ENCODE peak calls at places on chromosome 22, in eight cellular contexts. One of them, this sample, is unnamed. For H3K4me1 and H3K9me3, the result is how much of the 10 kb centered on the place peaks cover.

GRCh38 chr22:22752556-22753477 is 108.4 kb downstream of the GGTLC2 start:
- DNase-seq in prostate gland: no peak
- DNase-seq in neural progenitor cell: no peak
- DNase-seq in tibial artery: peak
- DNase-seq in effector memory CD4-positive, alpha-beta T cell: no peak
- DNase-seq in GM23248: peak
- DNase-seq in gastrocnemius medialis: peak
- DNase-seq in heart left ventricle: no peak
- DNase-seq in this sample: no peak

GRCh38 chr22:26681395-26681821 is 24.0 kb downstream of the MIAT start:
- DNase-seq in heart left ventricle: no peak
- DNase-seq in effector memory CD4-positive, alpha-beta T cell: no peak
- DNase-seq in GM23248: peak
- DNase-seq in neural progenitor cell: peak
- DNase-seq in tibial artery: no peak
- DNase-seq in gastrocnemius medialis: no peak
- DNase-seq in prostate gland: no peak
- DNase-seq in this sample: no peak

GRCh38 chr22:45949258-45949870 is 27.6 kb downstream of the WNT7B start:
- DNase-seq in GM23248: no peak
- DNase-seq in prostate gland: no peak
- DNase-seq in neural progenitor cell: no peak
- DNase-seq in tibial artery: no peak
- DNase-seq in gastrocnemius medialis: no peak
- DNase-seq in effector memory CD4-positive, alpha-beta T cell: no peak
- DNase-seq in heart left ventricle: no peak
- DNase-seq in this sample: no peak

GRCh38 chr22:29041408-29041807 is 20.2 kb downstream of the C22orf31 start:
- DNase-seq in heart left ventricle: no peak
- DNase-seq in GM23248: peak
- DNase-seq in effector memory CD4-positive, alpha-beta T cell: no peak
- DNase-seq in gastrocnemius medialis: no peak
- DNase-seq in prostate gland: no peak
- DNase-seq in tibial artery: no peak
- DNase-seq in neural progenitor cell: no peak
- DNase-seq in this sample: no peak

GRCh38 chr22:19103881-19104821 is 18.1 kb downstream of the DGCR2 start:
- DNase-seq in gastrocnemius medialis: peak
- DNase-seq in prostate gland: no peak
- DNase-seq in GM23248: peak
- DNase-seq in effector memory CD4-positive, alpha-beta T cell: no peak
- DNase-seq in tibial artery: no peak
- DNase-seq in neural progenitor cell: no peak
- DNase-seq in heart left ventricle: no peak
- DNase-seq in this sample: no peak

GRCh38 chr22:39962071-39962470 is 1.9 kb downstream of the TMA7B start:
- DNase-seq in neural progenitor cell: no peak
- DNase-seq in GM23248: no peak
- DNase-seq in effector memory CD4-positive, alpha-beta T cell: no peak
- DNase-seq in heart left ventricle: no peak
- DNase-seq in tibial artery: no peak
- DNase-seq in prostate gland: no peak
- DNase-seq in gastrocnemius medialis: no peak
- DNase-seq in this sample: no peak

GRCh38 chr22:35418088-35418487 is 18.1 kb downstream of the MCM5 start:
- DNase-seq in effector memory CD4-positive, alpha-beta T cell: no peak
- DNase-seq in gastrocnemius medialis: no peak
- DNase-seq in neural progenitor cell: no peak
- DNase-seq in GM23248: peak
- DNase-seq in prostate gland: no peak
- DNase-seq in heart left ventricle: no peak
- DNase-seq in tibial artery: no peak
- DNase-seq in this sample: no peak

GRCh38 chr22:17009640-17010291 is 1.7 kb upstream of the GAB4 start:
- DNase-seq in heart left ventricle: no peak
- DNase-seq in tibial artery: no peak
- DNase-seq in effector memory CD4-positive, alpha-beta T cell: no peak
- DNase-seq in GM23248: no peak
- DNase-seq in gastrocnemius medialis: no peak
- DNase-seq in prostate gland: no peak
- DNase-seq in neural progenitor cell: no peak
- DNase-seq in this sample: peak

GRCh38 chr22:33271390-33272161 is 213.4 kb upstream of the SYN3 start:
- DNase-seq in heart left ventricle: peak
- DNase-seq in effector memory CD4-positive, alpha-beta T cell: no peak
- DNase-seq in GM23248: peak
- DNase-seq in prostate gland: peak
- DNase-seq in neural progenitor cell: peak
- DNase-seq in gastrocnemius medialis: peak
- DNase-seq in tibial artery: peak
- DNase-seq in this sample: no peak

GRCh38 chr22:44452531-44453420 is 45.3 kb downstream of the RTL6 start:
- DNase-seq in heart left ventricle: no peak
- DNase-seq in effector memory CD4-positive, alpha-beta T cell: no peak
- DNase-seq in neural progenitor cell: no peak
- DNase-seq in gastrocnemius medialis: no peak
- DNase-seq in prostate gland: no peak
- DNase-seq in GM23248: no peak
- DNase-seq in tibial artery: no peak
- DNase-seq in this sample: no peak

GRCh38 chr22:29377979-29378378 is 10.4 kb downstream of the AP1B1 start:
- DNase-seq in GM23248: no peak
- DNase-seq in heart left ventricle: no peak
- DNase-seq in tibial artery: no peak
- DNase-seq in prostate gland: peak
- DNase-seq in effector memory CD4-positive, alpha-beta T cell: no peak
- DNase-seq in gastrocnemius medialis: no peak
- DNase-seq in neural progenitor cell: no peak
- DNase-seq in this sample: no peak

GRCh38 chr22:23889620-23890019 is 4.6 kb upstream of the MIF start:
- DNase-seq in tibial artery: no peak
- DNase-seq in effector memory CD4-positive, alpha-beta T cell: no peak
- DNase-seq in prostate gland: no peak
- DNase-seq in GM23248: peak
- DNase-seq in gastrocnemius medialis: no peak
- DNase-seq in neural progenitor cell: no peak
- DNase-seq in heart left ventricle: no peak
- DNase-seq in this sample: no peak

GRCh38 chr22:20238567-20239062 is 29.5 kb downstream of the RTN4R start:
- DNase-seq in gastrocnemius medialis: no peak
- DNase-seq in tibial artery: no peak
- DNase-seq in GM23248: peak
- DNase-seq in heart left ventricle: peak
- DNase-seq in prostate gland: peak
- DNase-seq in neural progenitor cell: peak
- DNase-seq in effector memory CD4-positive, alpha-beta T cell: peak
- DNase-seq in this sample: no peak

GRCh38 chr22:26524870-26525269 is 12.6 kb upstream of the TFIP11 start:
- DNase-seq in effector memory CD4-positive, alpha-beta T cell: no peak
- DNase-seq in GM23248: no peak
- DNase-seq in prostate gland: no peak
- DNase-seq in gastrocnemius medialis: no peak
- DNase-seq in neural progenitor cell: no peak
- DNase-seq in tibial artery: no peak
- DNase-seq in heart left ventricle: no peak
- DNase-seq in this sample: no peak

GRCh38 chr22:42979606-42980005 is 35.3 kb downstream of the PACSIN2 start:
- DNase-seq in neural progenitor cell: no peak
- DNase-seq in prostate gland: no peak
- DNase-seq in tibial artery: no peak
- DNase-seq in gastrocnemius medialis: no peak
- DNase-seq in effector memory CD4-positive, alpha-beta T cell: no peak
- DNase-seq in GM23248: no peak
- DNase-seq in heart left ventricle: no peak
- DNase-seq in this sample: no peak

GRCh38 chr22:39567135-39567946 is 3.2 kb upstream of the CACNA1I start:
- DNase-seq in heart left ventricle: no peak
- DNase-seq in gastrocnemius medialis: no peak
- DNase-seq in tibial artery: no peak
- DNase-seq in effector memory CD4-positive, alpha-beta T cell: peak
- DNase-seq in neural progenitor cell: no peak
- DNase-seq in prostate gland: no peak
- DNase-seq in GM23248: no peak
- DNase-seq in this sample: no peak

GRCh38 chr22:43884600-43885318 is 7.1 kb downstream of the PNPLA5 start:
- DNase-seq in gastrocnemius medialis: peak
- DNase-seq in GM23248: peak
- DNase-seq in heart left ventricle: peak
- DNase-seq in neural progenitor cell: peak
- DNase-seq in tibial artery: peak
- DNase-seq in effector memory CD4-positive, alpha-beta T cell: no peak
- DNase-seq in prostate gland: no peak
- DNase-seq in this sample: no peak

GRCh38 chr22:46401370-46401769 is 65.9 kb downstream of the TRMU start:
- DNase-seq in effector memory CD4-positive, alpha-beta T cell: no peak
- DNase-seq in tibial artery: no peak
- DNase-seq in neural progenitor cell: no peak
- DNase-seq in gastrocnemius medialis: no peak
- DNase-seq in GM23248: no peak
- DNase-seq in prostate gland: no peak
- DNase-seq in heart left ventricle: no peak
- DNase-seq in this sample: no peak

GRCh38 chr22:32217465-32217864 is 12.6 kb upstream of the RFPL2 start:
- DNase-seq in GM23248: no peak
- DNase-seq in heart left ventricle: no peak
- DNase-seq in prostate gland: no peak
- DNase-seq in tibial artery: no peak
- DNase-seq in gastrocnemius medialis: no peak
- DNase-seq in neural progenitor cell: no peak
- DNase-seq in effector memory CD4-positive, alpha-beta T cell: no peak
- DNase-seq in this sample: no peak

GRCh38 chr22:45192701-45193187 is 29.0 kb downstream of the NUP50 start:
- DNase-seq in tibial artery: no peak
- DNase-seq in prostate gland: no peak
- DNase-seq in neural progenitor cell: peak
- DNase-seq in GM23248: no peak
- DNase-seq in gastrocnemius medialis: no peak
- DNase-seq in heart left ventricle: no peak
- DNase-seq in effector memory CD4-positive, alpha-beta T cell: no peak
- DNase-seq in this sample: no peak

GRCh38 chr22:42617155-42617983 is 2.7 kb upstream of the POLDIP3 start:
- DNase-seq in prostate gland: no peak
- DNase-seq in GM23248: no peak
- DNase-seq in neural progenitor cell: no peak
- DNase-seq in effector memory CD4-positive, alpha-beta T cell: no peak
- DNase-seq in tibial artery: no peak
- DNase-seq in heart left ventricle: no peak
- DNase-seq in gastrocnemius medialis: no peak
- DNase-seq in this sample: no peak

GRCh38 chr22:19121631-19122142 is 525 bp downstream of the DGCR2 start:
- DNase-seq in effector memory CD4-positive, alpha-beta T cell: no peak
- DNase-seq in prostate gland: peak
- DNase-seq in tibial artery: peak
- DNase-seq in GM23248: peak
- DNase-seq in neural progenitor cell: peak
- DNase-seq in heart left ventricle: peak
- DNase-seq in gastrocnemius medialis: peak
- DNase-seq in this sample: no peak

GRCh38 chr22:29470159-29470855 is 9.7 kb upstream of the NEFH start:
- DNase-seq in GM23248: peak
- DNase-seq in effector memory CD4-positive, alpha-beta T cell: peak
- DNase-seq in neural progenitor cell: peak
- DNase-seq in tibial artery: no peak
- DNase-seq in prostate gland: peak
- DNase-seq in heart left ventricle: peak
- DNase-seq in gastrocnemius medialis: no peak
- DNase-seq in this sample: no peak

DNA sequence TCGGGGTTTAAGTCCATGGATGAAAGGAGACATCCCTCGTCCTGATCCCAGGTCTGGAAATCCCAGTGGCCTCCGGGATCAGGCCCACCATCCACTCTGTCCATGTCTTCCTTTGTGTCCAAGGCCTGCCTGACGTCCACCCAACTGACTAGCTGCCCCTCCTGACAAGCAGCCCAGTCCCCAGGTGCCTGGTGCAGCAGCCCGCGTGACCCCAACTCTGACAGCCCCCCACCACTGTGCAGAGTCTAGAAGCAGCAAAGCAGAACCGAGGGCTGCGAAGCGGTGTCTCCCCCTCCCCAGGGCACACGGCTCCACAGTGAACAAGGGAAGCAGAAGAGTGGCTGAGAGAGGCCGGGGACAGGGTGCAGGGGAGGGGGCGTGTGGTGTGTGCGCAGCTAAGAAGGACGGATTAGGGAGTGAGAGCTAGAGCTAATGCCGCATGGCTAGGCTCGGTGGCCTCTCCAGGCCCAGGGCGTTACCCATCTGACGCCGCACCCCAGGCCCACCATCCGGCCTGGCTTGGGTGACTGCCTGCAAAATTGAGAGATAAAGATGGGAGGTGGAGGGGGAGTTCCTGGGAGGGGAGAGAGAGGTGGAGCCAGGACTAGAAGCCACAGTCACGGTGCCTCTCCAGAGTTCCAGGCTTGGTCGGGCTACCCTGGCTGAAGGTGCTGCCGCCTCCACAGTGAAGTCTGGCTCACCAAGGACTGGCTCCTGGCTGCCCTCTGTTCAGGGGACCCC is 16.6 kb upstream of the BAIAP2L2 start:
- DNase-seq in GM23248: no peak
- DNase-seq in neural progenitor cell: peak
- DNase-seq in prostate gland: no peak
- DNase-seq in tibial artery: no peak
- DNase-seq in effector memory CD4-positive, alpha-beta T cell: no peak
- DNase-seq in heart left ventricle: no peak
- DNase-seq in gastrocnemius medialis: no peak
- DNase-seq in this sample: no peak
- H3K4me1 ChIP-seq in GM23248: under half
- H3K4me1 ChIP-seq in neural progenitor cell: under half
- H3K4me1 ChIP-seq in prostate gland: under half
- H3K4me1 ChIP-seq in tibial artery: under half
- H3K4me1 ChIP-seq in effector memory CD4-positive, alpha-beta T cell: under half
- H3K4me1 ChIP-seq in heart left ventricle: under half
- H3K4me1 ChIP-seq in gastrocnemius medialis: under half
- H3K4me1 ChIP-seq in this sample: under half

GRCh38 chr22:48709976-48710375 is 1117.7 kb downstream of the BRD1 start:
- DNase-seq in heart left ventricle: no peak
- DNase-seq in prostate gland: no peak
- DNase-seq in GM23248: no peak
- DNase-seq in gastrocnemius medialis: no peak
- DNase-seq in tibial artery: no peak
- DNase-seq in effector memory CD4-positive, alpha-beta T cell: no peak
- DNase-seq in neural progenitor cell: no peak
- DNase-seq in this sample: no peak
- H3K9me3 ChIP-seq in heart left ventricle: under half
- H3K9me3 ChIP-seq in prostate gland: under half
- H3K9me3 ChIP-seq in GM23248: under half
- H3K9me3 ChIP-seq in gastrocnemius medialis: under half
- H3K9me3 ChIP-seq in tibial artery: under half
- H3K9me3 ChIP-seq in effector memory CD4-positive, alpha-beta T cell: under half
- H3K9me3 ChIP-seq in neural progenitor cell: under half
- H3K9me3 ChIP-seq in this sample: under half

GRCh38 chr22:27850000-27850465 is 48.5 kb upstream of the MN1 start:
- DNase-seq in GM23248: no peak
- DNase-seq in effector memory CD4-positive, alpha-beta T cell: no peak
- DNase-seq in neural progenitor cell: peak
- DNase-seq in prostate gland: peak
- DNase-seq in tibial artery: no peak
- DNase-seq in heart left ventricle: no peak
- DNase-seq in gastrocnemius medialis: no peak
- DNase-seq in this sample: peak
- H3K4me1 ChIP-seq in GM23248: under half
- H3K4me1 ChIP-seq in effector memory CD4-positive, alpha-beta T cell: under half
- H3K4me1 ChIP-seq in neural progenitor cell: under half
- H3K4me1 ChIP-seq in prostate gland: under half
- H3K4me1 ChIP-seq in tibial artery: under half
- H3K4me1 ChIP-seq in heart left ventricle: under half
- H3K4me1 ChIP-seq in gastrocnemius medialis: under half
- H3K4me1 ChIP-seq in this sample: under half

GRCh38 chr22:48065852-48066251 is 1303.4 kb downstream of the TBC1D22A start:
- DNase-seq in neural progenitor cell: no peak
- DNase-seq in prostate gland: no peak
- DNase-seq in gastrocnemius medialis: no peak
- DNase-seq in tibial artery: no peak
- DNase-seq in heart left ventricle: no peak
- DNase-seq in GM23248: no peak
- DNase-seq in effector memory CD4-positive, alpha-beta T cell: no peak
- DNase-seq in this sample: no peak
- H3K9me3 ChIP-seq in neural progenitor cell: under half
- H3K9me3 ChIP-seq in prostate gland: under half
- H3K9me3 ChIP-seq in gastrocnemius medialis: under half
- H3K9me3 ChIP-seq in tibial artery: under half
- H3K9me3 ChIP-seq in heart left ventricle: under half
- H3K9me3 ChIP-seq in GM23248: under half
- H3K9me3 ChIP-seq in effector memory CD4-positive, alpha-beta T cell: under half
- H3K9me3 ChIP-seq in this sample: under half

This sample was measured in esophagus muscularis mucosa.